ENCODE peak calls at places on chromosomes 16 and 17, in six cellular contexts. Z is GM23338, D is SK-N-SH, F is sigmoid colon, S is HCT116, A is H1. K is an unnamed sample.

GRCh38 chr16:5633845-5634440 is 536.3 kb upstream of the EEF2KMT start:
- DNase-seq in F (no peak), D (peak; percentile 54), Z (peak; percentile 80), S (peak; percentile 18), A (no peak), K (no peak)

GRCh38 chr16:58222532-58223316 is 24.8 kb upstream of the CSNK2A2 start:
- DNase-seq in Z (no peak), S (peak; percentile 65), D (no peak), A (no peak), F (no peak), K (peak; percentile 16)

GRCh38 chr17:82203920-82204319 is 8.7 kb downstream of the CCDC57 start:
- DNase-seq in Z (no peak), D (peak; percentile 14), F (no peak), A (no peak), S (no peak), K (peak; percentile 57)

GRCh38 chr17:54221499-54221898 is 398.8 kb downstream of the KIF2B start:
- DNase-seq in S (no peak), A (no peak), Z (no peak), F (no peak), D (no peak), K (no peak)

GRCh38 chr16:73069581-73070262 is 21.8 kb upstream of the ZFHX3 start:
- DNase-seq in D (no peak), Z (no peak), S (no peak), F (peak; percentile 40), A (no peak), K (no peak)

GRCh38 chr16:28168991-28169554 is 42.7 kb downstream of the XPO6 start:
- DNase-seq in F (no peak), Z (no peak), S (no peak), D (no peak), A (no peak), K (no peak)

GRCh38 chr17:69874220-69874670 is 200.8 kb upstream of the KCNJ16 start:
- DNase-seq in S (no peak), D (no peak), F (no peak), Z (no peak), A (no peak), K (no peak)

GRCh38 chr16:65119905-65120341 is 1.9 kb downstream of the CDH11 start:
- DNase-seq in A (no peak), D (no peak), Z (peak; percentile 50), F (peak; percentile 66), S (no peak), K (no peak)

GRCh38 chr17:29069526-29070041 is 26.6 kb downstream of the PIPOX start:
- DNase-seq in Z (peak; percentile 86), S (no peak), F (no peak), A (no peak), D (no peak), K (peak; percentile 31)

GRCh38 chr16:26765087-26765486 is 301.6 kb upstream of the C16orf82 start:
- DNase-seq in F (no peak), A (no peak), Z (peak; percentile 22), S (no peak), D (peak; percentile 14), K (no peak)

GRCh38 chr17:13204607-13205237 is 186.9 kb upstream of the ELAC2 start:
- DNase-seq in S (no peak), F (no peak), D (no peak), Z (no peak), A (no peak), K (no peak)

GRCh38 chr17:19270347-19270950 is 33.3 kb downstream of the EPN2 start:
- DNase-seq in F (peak; percentile 46), D (no peak), S (no peak), A (no peak), Z (peak; percentile 53), K (no peak)

GRCh38 chr16:57113042-57113453 is 20.7 kb downstream of the CPNE2 start:
- DNase-seq in F (no peak), S (no peak), Z (no peak), A (no peak), D (no peak), K (no peak)

GRCh38 chr17:40561871-40562611 is 3.2 kb downstream of the CCR7 start:
- DNase-seq in F (no peak), S (no peak), A (no peak), Z (no peak), D (no peak), K (no peak)

GRCh38 chr17:53607475-53607874 is 215.3 kb upstream of the KIF2B start:
- DNase-seq in Z (peak; percentile 59), S (no peak), F (no peak), D (no peak), A (peak; percentile 44), K (no peak)

GRCh38 chr16:20866161-20866772 is 33.9 kb downstream of the DCUN1D3 start:
- DNase-seq in Z (no peak), A (no peak), F (peak; percentile 73), D (peak; percentile 35), S (peak; percentile 78), K (no peak)

GRCh38 chr16:24309222-24309905 is 53.2 kb downstream of the CACNG3 start:
- DNase-seq in S (peak; percentile 36), D (no peak), F (no peak), A (no peak), Z (no peak), K (peak; percentile 30)

GRCh38 chr16:29686740-29687327 is 7.9 kb downstream of the QPRT start:
- DNase-seq in A (no peak), F (no peak), Z (no peak), D (no peak), S (no peak), K (no peak)

GRCh38 chr17:10557422-10557821 is 8.0 kb upstream of the MYH2 start:
- DNase-seq in S (no peak), Z (no peak), D (no peak), A (no peak), F (no peak), K (no peak)

DNA sequence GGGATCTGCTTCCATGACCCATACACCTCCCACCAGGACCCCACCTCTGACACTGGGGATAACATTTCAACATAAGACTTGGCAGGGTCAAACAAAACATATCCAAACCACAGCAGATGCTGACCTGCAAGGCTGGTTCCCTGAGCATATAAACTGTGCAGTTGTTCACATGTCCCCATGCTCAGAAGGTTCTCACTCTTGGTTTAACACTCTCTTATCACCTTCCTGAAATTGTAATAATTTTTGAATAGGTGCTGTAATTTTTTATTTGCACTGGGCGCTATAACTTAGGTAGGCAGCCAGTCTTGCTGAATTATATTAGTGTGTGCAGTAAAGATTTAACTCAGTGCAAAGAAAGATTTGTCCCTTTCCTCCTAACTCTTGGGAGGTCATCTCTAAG is 824.8 kb upstream of the SOX9 start:
- DNase-seq in D (no peak), F (no peak), A (no peak), S (no peak), Z (no peak), K (no peak)
- TF ChIP-seq POLR2AphosphoS5 in D (no peak), F (no peak), A (no peak), S (no peak), Z (no peak), K (no peak)

DNA sequence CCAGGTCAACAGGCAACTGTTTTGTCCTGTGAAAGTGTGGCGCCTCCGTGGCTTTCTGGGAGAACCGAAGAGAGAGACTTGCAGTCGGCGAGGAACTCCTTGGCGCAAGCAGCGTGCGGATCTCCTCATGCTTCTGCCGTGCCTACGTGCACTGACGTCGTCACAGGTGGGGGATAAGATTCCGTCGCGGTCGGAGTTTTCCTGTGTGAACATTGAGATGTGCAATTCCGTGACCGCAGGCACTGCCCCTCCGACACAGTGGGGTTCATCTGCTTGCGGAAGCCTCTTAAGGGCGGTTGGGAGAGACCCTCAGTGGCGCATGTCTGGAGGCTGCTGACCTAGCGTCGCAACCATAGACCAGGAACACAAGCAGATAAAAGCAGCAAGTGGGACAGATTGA is 212.3 kb upstream of the CHMP6 start:
- DNase-seq in Z (no peak), S (no peak), A (no peak), D (no peak), F (peak; percentile 60), K (no peak)
- H3K27ac ChIP-seq in Z (no peak overlapping the region), S (no peak overlapping the region), A (no peak overlapping the region), D (no peak overlapping the region), F (no peak overlapping the region), K (no peak overlapping the region)

GRCh38 chr16:16016388-16016964 is 67.1 kb downstream of the ABCC1 start:
- DNase-seq in A (no peak), F (no peak), S (no peak), Z (no peak), D (no peak), K (no peak)

GRCh38 chr16:16015849-16016248 is 66.4 kb downstream of the ABCC1 start:
- DNase-seq in F (no peak), Z (no peak), D (no peak), A (no peak), S (no peak), K (no peak)

GRCh38 chr16:16012144-16012543 is 62.7 kb downstream of the ABCC1 start:
- DNase-seq in A (no peak), D (no peak), S (no peak), Z (no peak), F (no peak), K (no peak)

GRCh38 chr16:16013812-16014211 is 64.4 kb downstream of the ABCC1 start:
- DNase-seq in D (no peak), F (no peak), S (no peak), Z (no peak), A (no peak), K (no peak)

DNA sequence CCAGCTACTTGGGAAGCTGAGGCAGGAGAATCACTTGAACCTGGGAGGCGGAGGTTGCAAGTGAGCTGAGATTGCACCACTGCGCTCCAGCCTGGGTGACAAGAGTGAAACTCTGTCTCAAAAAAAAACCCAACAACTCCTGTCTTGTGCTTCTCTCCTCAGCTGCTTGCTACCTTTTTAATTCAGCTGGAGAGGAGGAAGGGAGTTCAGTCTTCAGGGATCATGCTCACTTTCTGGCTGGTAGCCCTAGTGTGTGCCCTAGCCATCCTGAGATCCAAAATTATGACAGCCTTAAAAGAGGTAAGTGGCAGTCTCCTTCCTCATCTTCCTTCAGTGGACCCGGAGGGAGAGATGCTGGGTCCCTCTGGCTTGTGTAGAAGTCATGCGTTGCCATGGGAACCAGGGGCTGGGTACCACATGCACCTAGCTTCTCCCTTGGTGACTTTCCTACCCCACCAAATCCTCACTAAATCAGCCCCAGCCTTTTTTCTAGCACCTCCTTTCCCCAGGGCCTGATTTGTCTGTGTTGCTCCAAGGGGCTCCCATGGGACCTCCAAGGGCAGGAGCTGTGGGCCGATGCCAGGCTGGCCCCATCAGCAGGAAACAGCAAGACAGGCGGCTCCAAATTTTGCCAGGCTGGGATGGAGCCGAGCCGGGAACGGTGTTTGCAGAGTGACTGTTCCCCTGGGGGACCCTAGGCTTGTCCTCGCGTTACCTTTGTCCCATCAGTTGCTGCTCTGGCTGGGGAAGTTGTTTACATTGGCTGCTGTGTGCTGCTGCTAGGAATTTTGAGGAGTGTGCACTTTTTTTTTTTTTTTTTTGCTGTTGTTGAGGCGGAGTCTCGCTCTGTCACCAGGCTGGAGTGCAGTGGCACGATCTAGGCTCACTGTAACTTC is 65.2 kb downstream of the ABCC1 start:
- DNase-seq in A (no peak), F (peak; percentile 76), S (no peak), Z (no peak), D (no peak), K (peak; percentile 39)
- TF ChIP-seq POLR2AphosphoS5 in A (no peak), F (peak; percentile 54), S (no peak), Z (no peak), D (no peak), K (peak; percentile 23)

GRCh38 chr16:1193143-1193824 is 31.8 kb downstream of the TPSG1 start:
- DNase-seq in A (no peak), F (peak; percentile 92), D (peak; percentile 77), Z (no peak), S (peak; percentile 53), K (no peak)
- H3K27ac ChIP-seq in A (no peak overlapping the region), F (peak overlapping the region; percentile 90), D (no peak overlapping the region), Z (no peak overlapping the region), S (peak overlapping the region; percentile 72), K (no peak overlapping the region)

K was measured in upper lobe of left lung.